ENCODE peak calls at places on chromosome 12, in eight cellular contexts. P, M, T, N, S, C, K and U are unnamed samples.

GRCh38 chr12:48795550-48796455 is 6.9 kb upstream of the ADCY6 start:
- DNase-seq in P (peak), M (peak), T (peak), N (no peak), S (peak), C (peak), K (peak), U (peak)

GRCh38 chr12:32901553-32901952 is 5.0 kb upstream of the PKP2 start:
- DNase-seq in P (no peak), M (no peak), T (no peak), N (no peak), S (no peak), C (no peak), K (peak), U (no peak)

GRCh38 chr12:644818-645552 is 18.3 kb downstream of the NINJ2 start:
- DNase-seq in P (no peak), M (no peak), T (no peak), N (no peak), S (no peak), C (no peak), K (no peak), U (no peak)

GRCh38 chr12:76680940-76681339 is 83.0 kb upstream of the ZDHHC17 start:
- DNase-seq in P (no peak), M (no peak), T (no peak), N (no peak), S (no peak), C (no peak), K (no peak), U (no peak)

GRCh38 chr12:9331218-9331626 is 123.0 kb upstream of the PZP start:
- DNase-seq in P (peak), M (peak), T (peak), N (peak), S (peak), C (no peak), K (peak), U (peak)

GRCh38 chr12:94172031-94172430 is 23.7 kb downstream of the PLXNC1 start:
- DNase-seq in P (no peak), M (peak), T (no peak), N (no peak), S (no peak), C (no peak), K (no peak), U (no peak)

GRCh38 chr12:78035913-78036658 is 205.4 kb downstream of the NAV3 start:
- DNase-seq in P (no peak), M (peak), T (no peak), N (no peak), S (no peak), C (peak), K (no peak), U (no peak)

GRCh38 chr12:51868821-51869489 is 18.9 kb upstream of the ANKRD33 start:
- DNase-seq in P (peak), M (peak), T (no peak), N (no peak), S (no peak), C (no peak), K (no peak), U (no peak)

GRCh38 chr12:109523504-109523903 is 46.1 kb downstream of the UBE3B start:
- DNase-seq in P (no peak), M (no peak), T (no peak), N (no peak), S (no peak), C (no peak), K (no peak), U (no peak)

GRCh38 chr12:109519787-109520186 is 42.4 kb downstream of the UBE3B start:
- DNase-seq in P (no peak), M (no peak), T (no peak), N (no peak), S (no peak), C (no peak), K (no peak), U (no peak)

GRCh38 chr12:109517619-109518018 is 40.2 kb downstream of the UBE3B start:
- DNase-seq in P (no peak), M (no peak), T (no peak), N (no peak), S (no peak), C (no peak), K (no peak), U (no peak)

GRCh38 chr12:109523071-109523470 is 45.6 kb downstream of the UBE3B start:
- DNase-seq in P (no peak), M (no peak), T (no peak), N (peak), S (no peak), C (no peak), K (no peak), U (no peak)

DNA sequence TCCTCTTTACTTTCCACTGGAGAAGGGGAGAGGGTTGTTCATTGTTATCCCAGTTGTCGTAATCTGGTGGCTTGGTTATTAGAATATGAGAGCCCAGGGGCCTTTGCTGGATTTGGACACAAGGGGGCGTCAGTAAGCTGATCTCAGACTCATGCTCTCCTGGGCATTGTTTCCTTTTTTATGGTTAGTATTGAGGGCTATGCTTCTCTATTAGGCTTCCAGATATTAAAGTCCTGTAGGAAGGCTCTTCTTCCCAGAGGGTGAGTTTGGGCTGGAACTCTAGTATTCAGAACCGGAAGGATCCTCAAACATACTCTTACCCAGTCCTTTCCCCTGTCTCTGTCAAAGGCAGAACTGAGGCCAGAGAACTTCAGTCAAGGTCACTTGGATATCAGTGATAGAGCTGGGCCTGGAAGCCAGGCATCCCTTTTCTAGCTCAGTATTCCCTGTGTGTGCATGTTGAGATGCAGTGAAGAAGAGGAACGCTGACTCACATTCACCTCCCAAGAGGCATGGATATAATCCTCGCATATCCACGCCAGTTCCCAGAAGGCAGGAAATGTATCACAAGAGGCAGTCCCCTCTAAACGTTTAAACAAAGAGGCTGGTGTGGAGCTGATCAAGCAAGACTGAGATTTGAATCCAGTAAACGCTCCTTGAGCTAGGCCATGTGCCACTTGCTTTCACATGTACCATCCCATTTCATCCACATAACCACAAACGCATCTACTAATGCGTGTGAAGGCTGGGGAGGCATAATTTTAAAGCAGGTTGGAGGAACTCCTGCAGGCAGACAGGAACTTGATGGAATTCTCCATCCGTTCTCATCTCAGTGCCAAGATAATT is 41.6 kb downstream of the UBE3B start:
- DNase-seq in P (peak), M (peak), T (peak), N (peak), S (peak), C (peak), K (peak), U (peak)
- TF ChIP-seq CTCF in P (peak), M (peak), T (peak), N (peak), S (peak), C (peak), K (peak), U (peak)

GRCh38 chr12:68823711-68824110 is 15.7 kb downstream of the MDM2 start:
- DNase-seq in P (no peak), M (no peak), T (no peak), N (no peak), S (no peak), C (no peak), K (peak), U (no peak)

GRCh38 chr12:68824131-68824530 is 16.2 kb downstream of the MDM2 start:
- DNase-seq in P (no peak), M (no peak), T (no peak), N (no peak), S (no peak), C (no peak), K (no peak), U (no peak)

GRCh38 chr12:68825569-68826217 is 17.7 kb downstream of the MDM2 start:
- DNase-seq in P (no peak), M (no peak), T (no peak), N (no peak), S (no peak), C (no peak), K (no peak), U (no peak)

GRCh38 chr12:68824597-68825250 is 16.7 kb downstream of the MDM2 start:
- DNase-seq in P (no peak), M (no peak), T (no peak), N (no peak), S (no peak), C (no peak), K (no peak), U (no peak)

DNA sequence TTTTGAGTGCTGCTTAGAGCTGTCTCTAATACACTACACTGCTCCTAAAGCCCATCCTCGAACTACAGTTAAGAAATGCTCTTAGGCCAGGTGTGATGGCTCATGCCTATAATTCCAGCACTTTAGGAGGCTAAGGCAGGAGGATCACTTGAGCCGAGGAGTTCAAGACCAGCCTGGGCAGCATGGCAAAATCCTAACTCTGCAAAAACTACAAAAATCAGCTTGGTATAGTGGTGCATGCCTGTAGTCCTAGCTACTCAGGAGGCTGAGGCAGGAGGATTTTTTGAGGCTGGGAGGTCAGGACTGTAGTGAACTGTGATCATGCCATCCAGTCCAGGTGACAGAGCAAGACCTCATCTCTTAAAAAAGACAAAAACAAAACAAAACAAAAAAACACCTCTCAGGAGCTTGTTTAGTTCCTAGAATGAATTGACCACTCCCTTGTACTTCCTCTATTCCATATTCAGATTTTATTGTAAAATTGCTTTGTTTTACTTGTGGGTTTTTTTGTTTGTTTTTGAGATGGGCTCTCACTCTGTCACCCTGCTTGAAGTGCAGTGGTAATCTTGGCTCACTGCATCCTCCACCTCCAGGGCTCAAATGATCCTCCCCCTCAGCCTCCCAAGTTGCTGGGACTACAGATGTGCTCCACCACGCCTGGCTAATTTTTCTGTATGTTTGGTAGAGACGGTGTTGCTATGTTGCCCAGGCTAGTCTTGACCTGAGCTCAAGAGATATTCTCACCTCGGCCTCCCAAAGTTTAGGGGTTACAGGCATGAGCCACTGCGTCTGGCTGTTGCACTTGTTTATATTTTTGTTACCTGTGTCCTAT is 13.6 kb downstream of the MDM2 start:
- DNase-seq in P (no peak), M (no peak), T (no peak), N (no peak), S (no peak), C (no peak), K (no peak), U (no peak)
- TF ChIP-seq CTCF in P (no peak), M (no peak), T (no peak), N (no peak), S (no peak), C (no peak), K (no peak), U (no peak)

GRCh38 chr12:129909051-129910020 is 5.5 kb upstream of the TMEM132D start:
- DNase-seq in P (no peak), M (no peak), T (no peak), N (no peak), S (no peak), C (no peak), K (no peak), U (no peak)

GRCh38 chr12:129911437-129912049 is 7.7 kb upstream of the TMEM132D start:
- DNase-seq in P (peak), M (peak), T (no peak), N (peak), S (peak), C (no peak), K (peak), U (peak)
- TF ChIP-seq CTCF in P (peak), M (peak), T (peak), N (peak), S (peak), C (peak), K (peak), U (no peak)

DNA sequence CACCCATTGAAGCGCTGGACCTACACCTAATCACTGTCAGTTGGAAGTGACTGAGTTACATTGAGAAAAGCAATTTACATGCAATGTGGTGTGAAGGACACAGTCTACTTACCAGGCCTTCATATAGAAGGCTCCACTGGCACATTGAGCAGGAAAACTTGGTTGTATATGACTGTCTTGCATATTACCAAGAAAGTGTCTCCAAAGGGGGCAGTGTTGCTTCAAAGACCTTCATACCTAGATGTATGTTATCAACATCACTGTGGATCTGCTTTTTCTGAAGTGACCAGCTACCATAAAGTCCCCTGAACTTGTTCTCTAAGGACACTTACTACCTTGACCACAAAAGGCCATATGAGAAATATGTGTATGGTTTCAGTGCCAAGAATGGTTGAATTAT is 64.1 kb downstream of the NELL2 start:
- DNase-seq in P (no peak), M (no peak), T (no peak), N (no peak), S (no peak), C (no peak), K (peak), U (no peak)
- TF ChIP-seq CTCF in P (no peak), M (peak), T (no peak), N (no peak), S (peak), C (no peak), K (peak), U (no peak)

DNA sequence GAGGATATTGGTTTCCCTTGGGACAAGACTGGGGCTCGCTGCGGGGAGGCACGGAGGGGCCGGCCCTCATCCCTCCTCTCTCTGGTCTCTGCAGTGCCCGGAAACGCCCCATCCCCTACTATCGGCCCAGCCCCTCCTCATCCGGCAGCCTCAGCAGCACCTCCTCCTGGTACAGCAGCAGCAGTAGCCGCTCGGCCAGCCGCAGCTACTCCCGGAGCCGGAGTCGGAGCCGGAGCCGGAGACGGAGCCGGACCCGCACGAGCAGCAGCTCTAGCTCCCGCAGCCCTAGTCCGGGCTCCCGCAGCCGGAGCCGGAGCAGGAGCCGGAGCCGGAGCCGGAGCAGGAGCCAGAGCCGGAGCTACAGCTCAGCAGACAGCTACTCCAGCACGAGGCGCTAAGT is 22.3 kb upstream of the HSPB8 start:
- DNase-seq in P (peak), M (peak), T (no peak), N (no peak), S (no peak), C (no peak), K (no peak), U (no peak)
- TF ChIP-seq CTCF in P (peak), M (peak), T (peak), N (no peak), S (no peak), C (no peak), K (no peak), U (no peak)

DNA sequence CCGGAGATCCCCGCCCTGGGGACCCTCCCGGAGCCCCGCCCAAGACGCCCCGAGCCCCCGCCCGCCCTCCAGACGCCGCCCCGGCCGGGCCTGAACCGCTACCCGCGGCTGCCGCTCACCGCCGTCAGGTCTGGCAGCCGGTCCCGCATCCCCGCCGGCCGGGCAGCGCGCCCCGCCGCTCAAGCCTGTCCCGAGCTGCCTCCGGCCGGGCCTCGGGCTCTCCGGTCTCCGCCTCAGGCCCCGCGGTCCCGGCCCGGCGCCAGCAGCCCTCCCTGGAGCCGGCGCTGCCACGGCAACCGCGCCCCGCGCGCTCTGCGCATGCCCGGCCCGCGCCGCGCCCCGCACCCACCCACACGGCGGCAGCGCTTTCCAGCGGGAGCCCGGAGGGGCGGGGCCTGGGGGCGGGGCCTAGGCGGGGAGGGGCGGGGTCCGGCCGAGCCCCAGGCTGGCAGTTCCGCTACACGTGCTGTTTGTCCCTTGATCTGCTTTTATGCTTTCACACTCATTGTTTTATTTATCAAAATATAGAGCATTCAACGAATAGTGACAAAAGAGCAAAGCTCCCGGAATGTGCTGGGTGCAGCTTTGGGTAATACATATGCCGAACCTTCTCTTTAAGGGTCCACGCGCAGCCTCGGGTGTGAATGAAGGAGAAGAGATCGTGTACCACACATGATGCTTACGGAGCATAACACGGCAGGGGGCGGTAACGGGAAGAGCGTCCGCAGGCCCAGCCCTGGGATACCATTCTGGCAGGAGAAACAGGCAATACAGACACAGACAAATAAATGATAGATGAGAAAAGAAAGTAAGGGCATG is at the start of gene STX2:
- DNase-seq in P (peak), M (peak), T (peak), N (peak), S (peak), C (peak), K (peak), U (peak)
- TF ChIP-seq CTCF in P (no peak), M (peak), T (peak), N (peak), S (no peak), C (peak), K (peak), U (peak)

DNA sequence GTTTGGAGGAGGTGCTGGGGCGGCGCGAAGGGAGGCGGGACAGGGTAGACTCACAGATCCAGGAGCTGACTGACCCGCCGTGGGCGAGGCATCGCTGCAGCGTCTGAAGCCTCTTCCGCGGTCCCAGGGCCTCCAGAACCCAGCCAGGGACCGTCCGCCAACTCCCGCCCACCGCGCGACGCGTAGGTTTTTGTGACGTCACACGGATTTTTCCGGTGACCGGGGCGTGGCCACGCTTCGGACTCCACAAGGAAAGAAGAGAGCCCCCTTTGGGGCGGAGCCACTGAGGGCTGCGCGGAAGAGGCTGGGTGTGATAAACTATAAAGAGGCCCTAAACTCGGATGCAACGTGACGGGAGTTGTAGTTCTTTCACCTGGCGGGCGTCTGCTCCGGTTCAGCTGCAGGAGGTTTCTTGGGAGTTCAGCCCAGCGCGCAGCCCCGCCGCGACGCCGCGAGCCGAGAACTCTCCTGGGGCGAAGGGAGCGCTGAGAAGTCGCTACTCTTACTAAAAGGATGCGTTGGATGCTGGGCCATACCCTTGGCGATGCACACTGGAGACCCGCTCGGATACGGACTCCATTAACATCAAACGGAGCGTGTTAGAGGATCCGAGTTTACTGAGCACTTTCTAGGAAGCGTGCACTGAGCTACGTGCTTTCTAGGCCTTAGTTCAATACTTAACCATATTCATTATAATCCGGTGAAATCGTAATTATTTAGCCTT is at the start of gene AMN1:
- DNase-seq in P (peak), M (peak), T (peak), N (peak), S (peak), C (peak), K (peak), U (peak)
- TF ChIP-seq CTCF in P (no peak), M (no peak), T (peak), N (no peak), S (no peak), C (peak), K (no peak), U (no peak)

GRCh38 chr12:56084958-56085543 is 5.1 kb downstream of the ERBB3 start:
- DNase-seq in P (peak), M (peak), T (no peak), N (no peak), S (no peak), C (no peak), K (peak), U (peak)
- TF ChIP-seq CTCF in P (no peak), M (peak), T (no peak), N (peak), S (no peak), C (no peak), K (peak), U (peak)